ENCODE peak calls at places on chromosomes 6 and 20, in six cellular contexts. F, I, X, Y, O and K are unnamed samples.
A peak's percentile ranks its signal among the peaks of the same experiment; 100 is the strongest.

GRCh38 chr6:106844930-106845329 is 129.6 kb downstream of the CD24 start:
- DNase-seq in F (no peak), I (no peak), X (no peak), Y (no peak), O (no peak), K (no peak)

GRCh38 chr6:137016366-137016765 is 28.4 kb downstream of the IL20RA start:
- DNase-seq in F (no peak), I (no peak), X (no peak), Y (no peak), O (no peak), K (no peak)

GRCh38 chr6:71496018-71496800 is 207.6 kb downstream of the OGFRL1 start:
- DNase-seq in F (no peak), I (no peak), X (no peak), Y (no peak), O (no peak), K (peak; percentile 18)

GRCh38 chr6:104953410-104953953 is 3.4 kb upstream of the LIN28B start:
- DNase-seq in F (no peak), I (no peak), X (no peak), Y (no peak), O (no peak), K (no peak)

GRCh38 chr6:1801401-1801800 is 191.7 kb downstream of the FOXC1 start:
- DNase-seq in F (no peak), I (no peak), X (no peak), Y (no peak), O (no peak), K (no peak)

GRCh38 chr20:10581823-10582222 is 92.0 kb downstream of the JAG1 start:
- DNase-seq in F (no peak), I (no peak), X (no peak), Y (no peak), O (peak; percentile 78), K (no peak)

GRCh38 chr6:111971866-111972532 is 81.9 kb upstream of the CCN6 start:
- DNase-seq in F (no peak), I (no peak), X (no peak), Y (no peak), O (no peak), K (no peak)

GRCh38 chr6:152529364-152529763 is 107.8 kb downstream of the SYNE1 start:
- DNase-seq in F (no peak), I (no peak), X (no peak), Y (no peak), O (no peak), K (no peak)

GRCh38 chr20:13318871-13319521 is 97.9 kb downstream of the ISM1 start:
- DNase-seq in F (no peak), I (no peak), X (no peak), Y (no peak), O (no peak), K (no peak)

GRCh38 chr6:35152067-35152707 is 11.0 kb upstream of the TCP11 start:
- DNase-seq in F (no peak), I (no peak), X (no peak), Y (no peak), O (no peak), K (no peak)

GRCh38 chr6:13383280-13384163 is 55.2 kb upstream of the TBC1D7 start:
- DNase-seq in F (no peak), I (no peak), X (no peak), Y (no peak), O (no peak), K (no peak)

GRCh38 chr6:135002229-135002844 is 52.3 kb downstream of the HBS1L start:
- DNase-seq in F (no peak), I (no peak), X (no peak), Y (no peak), O (peak; percentile 24), K (no peak)

GRCh38 chr20:1190847-1191246 is 6.1 kb upstream of the TMEM74B start:
- DNase-seq in F (no peak), I (no peak), X (no peak), Y (no peak), O (no peak), K (no peak)

GRCh38 chr6:8958894-8959511 is 523.7 kb upstream of the SLC35B3 start:
- DNase-seq in F (no peak), I (no peak), X (no peak), Y (no peak), O (no peak), K (no peak)

GRCh38 chr6:85403331-85404015 is 46.4 kb upstream of the NT5E start:
- DNase-seq in F (no peak), I (no peak), X (no peak), Y (no peak), O (peak; percentile 95), K (no peak)

GRCh38 chr20:35318502-35319157 is 26.4 kb upstream of the FAM83C start:
- DNase-seq in F (no peak), I (peak; percentile 98), X (no peak), Y (peak; percentile 59), O (no peak), K (peak; percentile 59)

GRCh38 chr6:141321486-141322347 is 811.0 kb upstream of the GJE1 start:
- DNase-seq in F (no peak), I (no peak), X (no peak), Y (no peak), O (peak; percentile 75), K (no peak)

GRCh38 chr6:32954983-32955802 is 2.3 kb upstream of the HLA-DMA start:
- DNase-seq in F (no peak), I (no peak), X (no peak), Y (no peak), O (no peak), K (no peak)

GRCh38 chr20:50655325-50655880 is 35.9 kb downstream of the RIPOR3 start:
- DNase-seq in F (peak; percentile 78), I (no peak), X (peak; percentile 94), Y (peak; percentile 64), O (peak; percentile 72), K (peak; percentile 61)

GRCh38 chr20:13423472-13424173 is 202.5 kb downstream of the ISM1 start:
- DNase-seq in F (no peak), I (no peak), X (no peak), Y (no peak), O (no peak), K (no peak)

GRCh38 chr20:1964061-1964460 is 29.8 kb downstream of the PDYN start:
- DNase-seq in F (no peak), I (no peak), X (peak; percentile 9), Y (no peak), O (no peak), K (no peak)

GRCh38 chr20:46399401-46399800 is 7.0 kb downstream of the ELMO2 start:
- DNase-seq in F (no peak), I (peak; percentile 25), X (no peak), Y (no peak), O (no peak), K (no peak)
- H3K4me1 ChIP-seq in F (peaks cover 83% of the 10 kb centered on the region), I (peaks cover 18% of the 10 kb centered on the region), X (peaks cover 76% of the 10 kb centered on the region), Y (peaks cover 51% of the 10 kb centered on the region), O (peaks cover 18% of the 10 kb centered on the region), K (peaks cover 33% of the 10 kb centered on the region)

GRCh38 chr6:36862164-36862847 is 12.3 kb downstream of the PPIL1 start:
- DNase-seq in F (no peak), I (no peak), X (no peak), Y (no peak), O (no peak), K (no peak)
- H3K4me1 ChIP-seq in F (peaks cover 9% of the 10 kb centered on the region), I (peaks cover 11% of the 10 kb centered on the region), X (peaks cover 13% of the 10 kb centered on the region), Y (no peaks in the 10 kb centered on the region), O (no peaks in the 10 kb centered on the region), K (no peaks in the 10 kb centered on the region)

DNA sequence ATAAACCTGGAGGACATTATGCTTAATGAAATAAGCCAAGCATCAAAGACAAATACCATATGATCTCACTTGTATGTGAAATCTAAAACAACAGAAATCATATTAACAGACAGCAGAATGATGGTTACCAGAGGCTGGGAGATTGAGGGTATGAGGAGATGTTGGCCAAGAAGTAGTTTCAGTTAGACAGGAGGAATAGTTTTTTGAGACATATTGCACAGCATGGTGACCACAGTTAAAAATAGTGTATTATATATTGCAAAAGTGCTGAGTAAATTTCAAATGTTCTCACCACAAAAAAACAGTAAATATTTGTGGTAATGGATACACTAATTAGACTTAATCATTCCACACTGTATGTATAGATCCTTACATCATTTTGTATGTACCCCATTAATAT is 1.8 kb downstream of the GABRR1 start:
- DNase-seq in F (no peak), I (no peak), X (no peak), Y (no peak), O (no peak), K (no peak)
- H3K4me1 ChIP-seq in F (peaks cover 14% of the 10 kb centered on the region), I (no peaks in the 10 kb centered on the region), X (no peaks in the 10 kb centered on the region), Y (peaks cover 6% of the 10 kb centered on the region), O (no peaks in the 10 kb centered on the region), K (no peaks in the 10 kb centered on the region)

GRCh38 chr6:129860901-129861665 is at the start of gene TMEM244:
- DNase-seq in F (no peak), I (no peak), X (no peak), Y (no peak), O (no peak), K (no peak)
- H3K4me1 ChIP-seq in F (peaks cover 6% of the 10 kb centered on the region), I (peaks cover 14% of the 10 kb centered on the region), X (peaks cover 13% of the 10 kb centered on the region), Y (peaks cover 3% of the 10 kb centered on the region), O (no peaks in the 10 kb centered on the region), K (no peaks in the 10 kb centered on the region)

DNA sequence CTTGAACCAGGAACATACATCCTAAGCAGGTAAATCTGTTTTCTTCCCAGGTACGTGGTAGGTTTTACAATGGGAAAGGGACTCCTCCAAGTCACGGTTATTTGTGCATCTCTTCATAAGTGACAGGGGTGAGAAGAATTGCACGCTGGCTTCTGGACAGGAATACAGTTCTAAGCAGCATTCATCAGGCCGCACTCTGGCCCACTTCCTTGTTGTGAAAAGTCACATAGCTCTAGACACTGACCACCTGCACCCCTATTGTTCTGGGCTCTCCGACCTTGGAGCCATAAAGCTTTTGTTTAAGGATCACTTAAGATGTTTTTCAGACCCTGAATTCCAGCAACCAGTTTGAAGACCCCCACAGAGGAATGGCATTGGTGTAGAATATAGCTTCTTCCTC is 31.4 kb downstream of the RAMACL start:
- DNase-seq in F (no peak), I (no peak), X (no peak), Y (no peak), O (no peak), K (no peak)
- H3K4me1 ChIP-seq in F (peaks cover 28% of the 10 kb centered on the region), I (peaks cover 38% of the 10 kb centered on the region), X (peaks cover 38% of the 10 kb centered on the region), Y (peaks cover 39% of the 10 kb centered on the region), O (peaks cover 5% of the 10 kb centered on the region), K (peaks cover 5% of the 10 kb centered on the region)

GRCh38 chr6:131382646-131383045 is 190.4 kb upstream of the ARG1 start:
- DNase-seq in F (no peak), I (no peak), X (no peak), Y (no peak), O (peak; percentile 90), K (no peak)
- H3K4me1 ChIP-seq in F (no peaks in the 10 kb centered on the region), I (no peaks in the 10 kb centered on the region), X (no peaks in the 10 kb centered on the region), Y (no peaks in the 10 kb centered on the region), O (peaks cover 61% of the 10 kb centered on the region), K (peaks cover 5% of the 10 kb centered on the region)

DNA sequence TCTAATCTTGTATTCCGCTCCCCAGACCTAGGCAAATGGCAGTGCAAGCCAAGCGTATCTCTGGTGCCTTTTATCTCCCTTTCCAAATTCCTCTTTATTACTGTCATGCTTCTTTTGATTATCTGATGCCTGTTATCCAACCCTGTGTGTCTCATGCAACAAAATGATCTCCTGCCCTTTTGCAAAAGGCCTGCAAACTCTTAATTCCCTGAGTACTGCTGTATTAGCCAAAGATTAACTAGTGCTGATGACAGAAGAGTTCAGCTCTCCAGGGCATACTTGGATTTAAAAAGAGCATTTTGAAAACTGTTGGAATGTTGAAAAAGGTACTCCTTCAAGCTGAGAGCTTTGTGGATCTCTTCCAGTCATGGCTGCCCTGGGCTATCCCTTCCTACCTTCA is 138.0 kb downstream of the CARMIL1 start:
- DNase-seq in F (no peak), I (no peak), X (no peak), Y (no peak), O (no peak), K (no peak)
- H3K4me1 ChIP-seq in F (peaks cover 76% of the 10 kb centered on the region), I (no peaks in the 10 kb centered on the region), X (no peaks in the 10 kb centered on the region), Y (no peaks in the 10 kb centered on the region), O (peaks cover 3% of the 10 kb centered on the region), K (peaks cover 3% of the 10 kb centered on the region)

GRCh38 chr20:37531856-37532255 is 4.2 kb upstream of the BLCAP start:
- DNase-seq in F (no peak), I (peak; percentile 64), X (no peak), Y (no peak), O (no peak), K (no peak)
- H3K4me1 ChIP-seq in F (peaks cover 7% of the 10 kb centered on the region), I (peaks cover 10% of the 10 kb centered on the region), X (peaks cover 14% of the 10 kb centered on the region), Y (peaks cover 12% of the 10 kb centered on the region), O (peaks cover 7% of the 10 kb centered on the region), K (peaks cover 13% of the 10 kb centered on the region)